ENCODE peak calls at places on chromosomes 2 and 18, in seven cellular contexts. One of them, this sample, is unnamed.

GRCh38 chr2:199485732-199486335 is 28.1 kb upstream of the SATB2 start:
- DNase-seq in A172: peak; percentile 83
- DNase-seq in WTC11: peak; percentile 83
- DNase-seq in HFFc6: peak; percentile 47
- DNase-seq in neural progenitor cell: peak; percentile 83
- DNase-seq in iPS DF 19.7: no peak
- DNase-seq in H7: peak; percentile 76
- DNase-seq in this sample: peak; percentile 59

GRCh38 chr2:168801456-168801855 is 981 bp upstream of the NOSTRIN start:
- DNase-seq in A172: no peak
- DNase-seq in WTC11: no peak
- DNase-seq in HFFc6: no peak
- DNase-seq in neural progenitor cell: no peak
- DNase-seq in iPS DF 19.7: no peak
- DNase-seq in H7: no peak
- DNase-seq in this sample: no peak

GRCh38 chr2:104368089-104368488 is 485.8 kb upstream of the POU3F3 start:
- DNase-seq in A172: no peak
- DNase-seq in WTC11: no peak
- DNase-seq in HFFc6: no peak
- DNase-seq in neural progenitor cell: no peak
- DNase-seq in iPS DF 19.7: no peak
- DNase-seq in H7: no peak
- DNase-seq in this sample: no peak

GRCh38 chr2:82675186-82675585 is 1783.9 kb downstream of the SUCLG1 start:
- DNase-seq in A172: peak; percentile 44
- DNase-seq in WTC11: no peak
- DNase-seq in HFFc6: no peak
- DNase-seq in neural progenitor cell: no peak
- DNase-seq in iPS DF 19.7: no peak
- DNase-seq in H7: no peak
- DNase-seq in this sample: peak; percentile 49

GRCh38 chr2:48715042-48715899 is 40.3 kb downstream of the LHCGR start:
- DNase-seq in A172: peak; percentile 11
- DNase-seq in WTC11: no peak
- DNase-seq in HFFc6: no peak
- DNase-seq in neural progenitor cell: no peak
- DNase-seq in iPS DF 19.7: no peak
- DNase-seq in H7: no peak
- DNase-seq in this sample: no peak

GRCh38 chr2:239728751-239729150 is 296.4 kb downstream of the NDUFA10 start:
- DNase-seq in A172: no peak
- DNase-seq in WTC11: no peak
- DNase-seq in HFFc6: no peak
- DNase-seq in neural progenitor cell: no peak
- DNase-seq in iPS DF 19.7: no peak
- DNase-seq in H7: no peak
- DNase-seq in this sample: no peak

GRCh38 chr2:38375711-38376345 is 1.2 kb downstream of the ATL2 start:
- DNase-seq in A172: no peak
- DNase-seq in WTC11: peak; percentile 41
- DNase-seq in HFFc6: no peak
- DNase-seq in neural progenitor cell: peak; percentile 66
- DNase-seq in iPS DF 19.7: no peak
- DNase-seq in H7: no peak
- DNase-seq in this sample: no peak

GRCh38 chr2:175363719-175364118 is 182.2 kb upstream of the ATP5MC3 start:
- DNase-seq in A172: no peak
- DNase-seq in WTC11: no peak
- DNase-seq in HFFc6: no peak
- DNase-seq in neural progenitor cell: no peak
- DNase-seq in iPS DF 19.7: no peak
- DNase-seq in H7: no peak
- DNase-seq in this sample: no peak

GRCh38 chr18:10033038-10033437 is 119.2 kb downstream of the VAPA start:
- DNase-seq in A172: no peak
- DNase-seq in WTC11: no peak
- DNase-seq in HFFc6: no peak
- DNase-seq in neural progenitor cell: no peak
- DNase-seq in iPS DF 19.7: no peak
- DNase-seq in H7: no peak
- DNase-seq in this sample: no peak

GRCh38 chr2:48714240-48714639 is 41.3 kb downstream of the LHCGR start:
- DNase-seq in A172: no peak
- DNase-seq in WTC11: no peak
- DNase-seq in HFFc6: no peak
- DNase-seq in neural progenitor cell: no peak
- DNase-seq in iPS DF 19.7: no peak
- DNase-seq in H7: no peak
- DNase-seq in this sample: no peak

GRCh38 chr2:230230087-230230486 is 4.6 kb downstream of the SP140 start:
- DNase-seq in A172: peak; percentile 80
- DNase-seq in WTC11: no peak
- DNase-seq in HFFc6: peak; percentile 30
- DNase-seq in neural progenitor cell: no peak
- DNase-seq in iPS DF 19.7: peak; percentile 48
- DNase-seq in H7: no peak
- DNase-seq in this sample: peak; percentile 58

GRCh38 chr2:54975598-54976507 is 74.4 kb downstream of the RTN4 start:
- DNase-seq in A172: no peak
- DNase-seq in WTC11: no peak
- DNase-seq in HFFc6: no peak
- DNase-seq in neural progenitor cell: no peak
- DNase-seq in iPS DF 19.7: no peak
- DNase-seq in H7: no peak
- DNase-seq in this sample: no peak

GRCh38 chr2:53802617-53803115 is 15.8 kb downstream of the ERLEC1 start:
- DNase-seq in A172: no peak
- DNase-seq in WTC11: no peak
- DNase-seq in HFFc6: no peak
- DNase-seq in neural progenitor cell: no peak
- DNase-seq in iPS DF 19.7: no peak
- DNase-seq in H7: no peak
- DNase-seq in this sample: peak; percentile 88

GRCh38 chr2:169361706-169362345 is 508 bp downstream of the LRP2 start:
- DNase-seq in A172: no peak
- DNase-seq in WTC11: peak; percentile 54
- DNase-seq in HFFc6: no peak
- DNase-seq in neural progenitor cell: peak; percentile 72
- DNase-seq in iPS DF 19.7: no peak
- DNase-seq in H7: peak; percentile 78
- DNase-seq in this sample: no peak

GRCh38 chr2:234291765-234292204 is 205.1 kb downstream of the ARL4C start:
- DNase-seq in A172: peak; percentile 97
- DNase-seq in WTC11: no peak
- DNase-seq in HFFc6: peak; percentile 52
- DNase-seq in neural progenitor cell: no peak
- DNase-seq in iPS DF 19.7: no peak
- DNase-seq in H7: no peak
- DNase-seq in this sample: peak; percentile 87

GRCh38 chr2:171762879-171763573 is 75.8 kb downstream of the DYNC1I2 start:
- DNase-seq in A172: peak; percentile 66
- DNase-seq in WTC11: no peak
- DNase-seq in HFFc6: no peak
- DNase-seq in neural progenitor cell: no peak
- DNase-seq in iPS DF 19.7: no peak
- DNase-seq in H7: peak; percentile 4
- DNase-seq in this sample: peak; percentile 97

GRCh38 chr2:28193552-28194383 is 198.9 kb upstream of the FOSL2 start:
- DNase-seq in A172: peak; percentile 10
- DNase-seq in WTC11: no peak
- DNase-seq in HFFc6: no peak
- DNase-seq in neural progenitor cell: no peak
- DNase-seq in iPS DF 19.7: no peak
- DNase-seq in H7: peak; percentile 11
- DNase-seq in this sample: peak; percentile 34

GRCh38 chr18:8260847-8261246 is 348.4 kb upstream of the RAB12 start:
- DNase-seq in A172: no peak
- DNase-seq in WTC11: no peak
- DNase-seq in HFFc6: no peak
- DNase-seq in neural progenitor cell: no peak
- DNase-seq in iPS DF 19.7: no peak
- DNase-seq in H7: no peak
- DNase-seq in this sample: no peak

GRCh38 chr18:9730786-9731185 is 22.7 kb downstream of the RAB31 start:
- DNase-seq in A172: no peak
- DNase-seq in WTC11: no peak
- DNase-seq in HFFc6: no peak
- DNase-seq in neural progenitor cell: no peak
- DNase-seq in iPS DF 19.7: no peak
- DNase-seq in H7: no peak
- DNase-seq in this sample: no peak

GRCh38 chr2:181683518-181684453 is 3.5 kb upstream of the NEUROD1 start:
- DNase-seq in A172: peak; percentile 59
- DNase-seq in WTC11: peak; percentile 72
- DNase-seq in HFFc6: peak; percentile 16
- DNase-seq in neural progenitor cell: peak; percentile 95
- DNase-seq in iPS DF 19.7: no peak
- DNase-seq in H7: peak; percentile 91
- DNase-seq in this sample: no peak

GRCh38 chr18:76971149-76971548 is 148.8 kb downstream of the ZNF236 start:
- DNase-seq in A172: no peak
- DNase-seq in WTC11: no peak
- DNase-seq in HFFc6: no peak
- DNase-seq in neural progenitor cell: no peak
- DNase-seq in iPS DF 19.7: no peak
- DNase-seq in H7: no peak
- DNase-seq in this sample: no peak

GRCh38 chr2:26706616-26707473 is 14.3 kb downstream of the KCNK3 start:
- DNase-seq in A172: no peak
- DNase-seq in WTC11: no peak
- DNase-seq in HFFc6: no peak
- DNase-seq in neural progenitor cell: peak; percentile 62
- DNase-seq in iPS DF 19.7: no peak
- DNase-seq in H7: peak; percentile 70
- DNase-seq in this sample: no peak

GRCh38 chr2:171568085-171568484 is 45.8 kb downstream of the CYBRD1 start:
- DNase-seq in A172: no peak
- DNase-seq in WTC11: no peak
- DNase-seq in HFFc6: no peak
- DNase-seq in neural progenitor cell: no peak
- DNase-seq in iPS DF 19.7: no peak
- DNase-seq in H7: peak; percentile 7
- DNase-seq in this sample: no peak

GRCh38 chr2:144421606-144422510 is 98.1 kb downstream of the ZEB2 start:
- DNase-seq in A172: no peak
- DNase-seq in WTC11: no peak
- DNase-seq in HFFc6: no peak
- DNase-seq in neural progenitor cell: no peak
- DNase-seq in iPS DF 19.7: no peak
- DNase-seq in H7: no peak
- DNase-seq in this sample: no peak

GRCh38 chr2:10257500-10258147 is 45.1 kb upstream of the HPCAL1 start:
- DNase-seq in A172: no peak
- DNase-seq in WTC11: peak; percentile 7
- DNase-seq in HFFc6: no peak
- DNase-seq in neural progenitor cell: no peak
- DNase-seq in iPS DF 19.7: no peak
- DNase-seq in H7: peak; percentile 25
- DNase-seq in this sample: no peak

GRCh38 chr2:10741139-10741538 is 19.7 kb downstream of the ATP6V1C2 start:
- DNase-seq in A172: no peak
- DNase-seq in WTC11: no peak
- DNase-seq in HFFc6: no peak
- DNase-seq in neural progenitor cell: no peak
- DNase-seq in iPS DF 19.7: no peak
- DNase-seq in H7: no peak
- DNase-seq in this sample: no peak

GRCh38 chr2:122481717-122482116 is 726.3 kb downstream of the TSN start:
- DNase-seq in A172: no peak
- DNase-seq in WTC11: no peak
- DNase-seq in HFFc6: no peak
- DNase-seq in neural progenitor cell: peak; percentile 29
- DNase-seq in iPS DF 19.7: no peak
- DNase-seq in H7: peak; percentile 13
- DNase-seq in this sample: no peak

GRCh38 chr2:174546519-174547506 is 50.8 kb downstream of the WIPF1 start:
- DNase-seq in A172: peak; percentile 22
- DNase-seq in WTC11: peak; percentile 64
- DNase-seq in HFFc6: peak; percentile 53
- DNase-seq in neural progenitor cell: peak; percentile 65
- DNase-seq in iPS DF 19.7: peak; percentile 64
- DNase-seq in H7: peak; percentile 77
- DNase-seq in this sample: peak; percentile 32

GRCh38 chr2:9655441-9656269 is 24.9 kb upstream of the YWHAQ start:
- DNase-seq in A172: peak; percentile 87
- DNase-seq in WTC11: no peak
- DNase-seq in HFFc6: peak; percentile 97
- DNase-seq in neural progenitor cell: no peak
- DNase-seq in iPS DF 19.7: no peak
- DNase-seq in H7: no peak
- DNase-seq in this sample: peak; percentile 78

GRCh38 chr2:149715005-149715592 is 127.5 kb upstream of the MMADHC start:
- DNase-seq in A172: peak; percentile 79
- DNase-seq in WTC11: peak; percentile 29
- DNase-seq in HFFc6: peak; percentile 53
- DNase-seq in neural progenitor cell: peak; percentile 47
- DNase-seq in iPS DF 19.7: peak; percentile 45
- DNase-seq in H7: peak; percentile 8
- DNase-seq in this sample: peak; percentile 78

GRCh38 chr2:165009466-165009865 is 54.1 kb upstream of the SLC38A11 start:
- DNase-seq in A172: no peak
- DNase-seq in WTC11: no peak
- DNase-seq in HFFc6: no peak
- DNase-seq in neural progenitor cell: no peak
- DNase-seq in iPS DF 19.7: no peak
- DNase-seq in H7: no peak
- DNase-seq in this sample: no peak

GRCh38 chr18:10872297-10872696 is 277.1 kb downstream of the PIEZO2 start:
- DNase-seq in A172: no peak
- DNase-seq in WTC11: no peak
- DNase-seq in HFFc6: no peak
- DNase-seq in neural progenitor cell: no peak
- DNase-seq in iPS DF 19.7: no peak
- DNase-seq in H7: no peak
- DNase-seq in this sample: no peak

GRCh38 chr18:36831139-36831538 is 2.2 kb downstream of the KIAA1328 start:
- DNase-seq in A172: no peak
- DNase-seq in WTC11: no peak
- DNase-seq in HFFc6: peak; percentile 46
- DNase-seq in neural progenitor cell: no peak
- DNase-seq in iPS DF 19.7: no peak
- DNase-seq in H7: no peak
- DNase-seq in this sample: peak; percentile 56

GRCh38 chr2:129193961-129194360 is 785.5 kb upstream of the RAB6C start:
- DNase-seq in A172: no peak
- DNase-seq in WTC11: peak; percentile 31
- DNase-seq in HFFc6: no peak
- DNase-seq in neural progenitor cell: peak; percentile 29
- DNase-seq in iPS DF 19.7: no peak
- DNase-seq in H7: peak; percentile 29
- DNase-seq in this sample: no peak

GRCh38 chr2:157923598-157923997 is 47.5 kb upstream of the ACVR1 start:
- DNase-seq in A172: no peak
- DNase-seq in WTC11: no peak
- DNase-seq in HFFc6: no peak
- DNase-seq in neural progenitor cell: no peak
- DNase-seq in iPS DF 19.7: no peak
- DNase-seq in H7: no peak
- DNase-seq in this sample: peak; percentile 1

GRCh38 chr2:86744152-86744551 is 24.1 kb downstream of the RMND5A start:
- DNase-seq in A172: no peak
- DNase-seq in WTC11: no peak
- DNase-seq in HFFc6: no peak
- DNase-seq in neural progenitor cell: no peak
- DNase-seq in iPS DF 19.7: no peak
- DNase-seq in H7: no peak
- DNase-seq in this sample: no peak

GRCh38 chr2:24877646-24878045 is 42.4 kb downstream of the ADCY3 start:
- DNase-seq in A172: no peak
- DNase-seq in WTC11: no peak
- DNase-seq in HFFc6: no peak
- DNase-seq in neural progenitor cell: no peak
- DNase-seq in iPS DF 19.7: no peak
- DNase-seq in H7: no peak
- DNase-seq in this sample: no peak

GRCh38 chr2:60091311-60091710 is 462.1 kb downstream of the BCL11A start:
- DNase-seq in A172: no peak
- DNase-seq in WTC11: no peak
- DNase-seq in HFFc6: no peak
- DNase-seq in neural progenitor cell: no peak
- DNase-seq in iPS DF 19.7: no peak
- DNase-seq in H7: no peak
- DNase-seq in this sample: peak; percentile 56

This sample was measured in LHCN-M2.